ENCODE peak calls at places on chromosome 2, in six cellular contexts. P, B, G, D, R and C are unnamed samples.

GRCh38 chr2:98822301-98823164 is 91.6 kb upstream of the MGAT4A start:
- DNase-seq in P (no peak), R (no peak), B (no peak), D (no peak), G (no peak), C (peak; percentile 76)

GRCh38 chr2:287471-287885 is 413 bp downstream of the ALKAL2 start:
- DNase-seq in G (no peak), B (no peak), R (no peak), P (no peak), D (no peak), C (no peak)

GRCh38 chr2:54724150-54724559 is 693 bp downstream of the EML6 start:
- DNase-seq in B (no peak), D (no peak), R (no peak), G (no peak), P (no peak), C (no peak)

GRCh38 chr2:101698419-101699190 is 1.1 kb downstream of the MAP4K4 start:
- DNase-seq in R (peak; percentile 37), D (no peak), P (no peak), G (no peak), B (no peak), C (no peak)

GRCh38 chr2:109669731-109670130 is 55.6 kb downstream of the SOWAHC start:
- DNase-seq in D (no peak), P (no peak), B (no peak), R (no peak), G (no peak), C (no peak)

GRCh38 chr2:231714639-231715498 is 6.5 kb downstream of the PTMA start:
- DNase-seq in B (peak; percentile 51), G (no peak), P (peak; percentile 47), R (peak; percentile 37), D (no peak), C (peak; percentile 87)

GRCh38 chr2:112153179-112153490 is 14.9 kb downstream of the FBLN7 start:
- DNase-seq in B (no peak), R (no peak), D (no peak), G (peak; percentile 79), P (no peak), C (no peak)

GRCh38 chr2:31353121-31353520 is 61.4 kb downstream of the XDH start:
- DNase-seq in G (no peak), P (no peak), R (no peak), D (no peak), B (no peak), C (no peak)

GRCh38 chr2:30276455-30276911 is 45.1 kb downstream of the LBH start:
- DNase-seq in D (no peak), R (no peak), P (no peak), B (no peak), G (no peak), C (no peak)

GRCh38 chr2:218271865-218272530 is 1.7 kb downstream of the PNKD start:
- DNase-seq in R (no peak), B (no peak), P (no peak), G (no peak), D (no peak), C (no peak)

GRCh38 chr2:125559186-125559585 is 1096.8 kb upstream of the GYPC start:
- DNase-seq in G (no peak), P (no peak), R (no peak), D (no peak), B (no peak), C (no peak)

GRCh38 chr2:191582355-191582754 is 95.6 kb upstream of the NABP1 start:
- DNase-seq in D (peak; percentile 85), P (peak; percentile 77), G (no peak), B (no peak), R (peak; percentile 97), C (no peak)

GRCh38 chr2:226796012-226796839 is 3.4 kb downstream of the IRS1 start:
- DNase-seq in R (no peak), D (no peak), P (no peak), G (no peak), B (no peak), C (no peak)

GRCh38 chr2:118913805-118914645 is 28.0 kb upstream of the MARCO start:
- DNase-seq in R (peak; percentile 77), D (no peak), P (no peak), G (no peak), B (no peak), C (no peak)

GRCh38 chr2:71120195-71120594 is 9.8 kb downstream of the MCEE start:
- DNase-seq in D (no peak), G (no peak), B (no peak), P (no peak), R (no peak), C (no peak)

GRCh38 chr2:203799905-203800304 is 67.7 kb upstream of the CTLA4 start:
- DNase-seq in D (no peak), R (no peak), G (no peak), B (no peak), P (no peak), C (no peak)

GRCh38 chr2:64654063-64654811 is 524 bp upstream of the SERTAD2 start:
- DNase-seq in B (no peak), G (peak; percentile 92), P (peak; percentile 73), D (no peak), R (peak; percentile 46), C (peak; percentile 94)

DNA sequence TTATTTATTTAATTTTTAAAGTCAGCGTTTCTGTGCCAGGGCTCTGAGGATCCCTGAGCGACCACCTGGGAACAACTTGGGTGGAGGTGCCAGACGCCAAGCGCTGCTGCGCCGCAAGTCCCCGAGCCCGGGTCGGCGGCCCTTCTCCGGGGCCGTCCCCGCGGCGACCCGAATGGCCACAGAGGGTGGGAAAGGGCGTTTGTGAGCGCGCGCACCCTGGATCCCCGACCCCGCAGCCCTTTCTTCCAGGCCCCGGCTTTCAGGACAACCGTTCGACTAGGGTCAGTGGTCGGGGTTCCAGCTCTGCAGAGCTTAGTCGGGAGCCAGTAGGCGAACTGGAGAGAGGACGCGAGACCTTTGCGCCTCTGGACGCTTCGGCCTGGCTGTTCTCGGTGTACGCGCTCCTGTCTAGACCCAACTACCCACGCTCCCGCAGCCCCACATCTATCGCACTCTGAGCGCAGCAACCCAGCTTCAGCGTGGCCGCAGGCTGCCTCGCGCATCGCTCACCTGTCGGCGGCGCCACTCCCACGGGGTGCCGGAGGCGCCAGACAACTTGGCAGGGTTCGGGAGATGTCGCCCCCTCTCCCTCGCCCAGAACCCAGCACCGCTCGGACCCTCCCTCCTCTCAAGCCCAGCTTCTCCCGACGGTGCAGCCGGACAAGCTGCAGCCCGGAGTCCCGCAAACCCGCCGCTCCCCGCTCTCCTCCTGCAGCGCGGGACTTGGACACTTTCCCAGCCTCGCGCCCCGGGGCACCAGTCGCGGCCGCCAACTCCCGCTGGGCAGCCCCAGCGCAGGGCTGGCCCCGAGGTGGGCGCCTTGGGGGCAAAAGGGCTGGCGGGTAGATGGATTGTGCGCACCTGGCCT is 785 bp downstream of the LYPD1 start:
- DNase-seq in D (no peak), G (no peak), P (no peak), B (no peak), R (no peak), C (no peak)
- TF ChIP-seq CTCF in D (peak; percentile 55), G (no peak), P (peak; percentile 31), B (no peak), R (no peak), C (no peak)

DNA sequence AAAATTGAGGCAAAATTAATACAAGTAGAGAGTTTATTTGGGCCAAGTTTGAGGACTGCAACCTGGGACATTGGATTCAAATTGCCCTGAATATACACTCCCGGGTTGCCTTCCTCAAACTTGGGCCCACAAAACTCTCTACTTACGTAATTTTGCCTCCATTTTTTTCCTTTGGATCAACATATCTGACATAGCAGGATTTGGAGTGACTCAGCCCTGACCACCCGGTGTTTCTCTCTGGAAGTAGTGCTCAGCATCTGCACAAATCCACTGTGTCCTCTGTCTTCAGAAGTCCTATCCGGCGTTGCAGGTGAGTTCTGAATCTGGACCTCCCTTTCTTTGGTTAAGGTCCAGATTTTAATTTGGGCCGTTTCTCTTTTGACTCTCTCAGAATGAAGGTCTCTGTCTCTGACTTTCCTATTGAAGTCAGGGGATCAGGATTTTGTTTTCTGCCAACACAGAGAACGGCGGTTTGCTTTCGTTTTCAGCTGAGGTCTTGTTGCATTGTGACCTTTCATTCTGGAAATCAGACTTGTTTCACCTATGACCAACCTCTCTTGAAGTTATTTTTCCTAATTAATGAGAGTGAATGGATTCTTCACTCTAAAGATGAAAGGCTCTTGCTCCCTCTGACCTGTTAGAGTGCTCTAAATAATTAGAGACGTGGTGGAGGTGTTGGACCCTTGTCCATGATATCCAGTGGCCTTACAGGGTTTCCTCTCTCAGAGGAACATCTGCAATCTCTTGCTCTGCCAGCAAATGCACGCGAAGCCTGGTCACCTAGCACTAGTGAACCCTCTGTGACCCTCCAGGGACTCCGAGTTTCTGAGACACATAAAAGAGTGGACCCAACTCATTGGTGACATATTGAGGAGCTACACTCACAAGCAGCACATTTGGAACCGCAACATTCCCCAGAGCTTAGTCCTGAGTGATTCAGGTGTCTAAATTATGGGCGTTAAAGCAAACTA is 13.6 kb downstream of the TCF23 start:
- DNase-seq in R (no peak), P (peak; percentile 38), B (peak; percentile 47), D (no peak), G (no peak), C (no peak)
- H3K4me3 ChIP-seq in R (no peak overlapping the region), P (no peak overlapping the region), B (peak overlapping the region; percentile 5), D (no peak overlapping the region), G (no peak overlapping the region), C (no peak overlapping the region)

DNA sequence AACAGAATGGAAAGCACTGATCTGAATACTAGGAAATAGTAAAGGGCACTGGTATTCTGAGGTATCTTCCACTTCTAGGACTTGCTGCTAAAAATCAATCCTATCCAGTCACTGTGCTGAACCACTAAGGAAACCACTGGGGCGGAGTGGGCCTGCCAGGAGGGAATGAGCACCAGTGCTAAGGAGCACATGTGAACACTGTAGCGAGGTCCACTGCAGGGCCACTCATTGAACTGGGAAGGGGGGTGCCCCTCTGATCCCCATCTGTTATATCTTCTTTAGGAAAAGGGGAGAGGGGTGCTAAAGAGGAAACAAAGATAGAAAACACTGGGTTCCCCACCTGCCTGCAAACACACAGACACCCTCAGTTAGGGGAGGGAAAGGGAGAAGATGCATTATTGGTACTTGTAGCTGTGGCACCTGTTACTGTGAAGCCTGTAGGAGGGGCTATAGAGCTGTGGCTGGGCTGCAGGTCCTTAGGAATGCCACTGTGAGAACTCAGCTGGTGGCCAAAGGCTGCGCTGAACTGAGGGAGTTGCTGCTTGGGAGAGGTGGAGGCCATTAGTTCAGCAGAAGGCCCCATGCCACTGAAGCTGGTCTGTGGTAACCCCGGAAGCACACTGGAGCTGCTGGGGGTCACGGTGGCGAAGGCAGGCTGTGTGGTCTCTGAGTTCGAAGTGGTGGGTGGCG is 81.8 kb downstream of the INO80D start:
- DNase-seq in D (no peak), G (no peak), R (no peak), P (no peak), B (peak; percentile 9), C (no peak)
- TF ChIP-seq CTCF in D (peak; percentile 37), G (no peak), R (peak; percentile 50), P (peak; percentile 52), B (peak; percentile 50), C (no peak)

GRCh38 chr2:53567073-53567472 is 200.5 kb upstream of the CHAC2 start:
- DNase-seq in B (no peak), D (no peak), P (no peak), G (no peak), R (no peak), C (no peak)

GRCh38 chr2:53572696-53573095 is 194.9 kb upstream of the CHAC2 start:
- DNase-seq in D (no peak), G (no peak), R (no peak), B (no peak), P (no peak), C (no peak)

GRCh38 chr2:53569957-53570727 is 197.5 kb upstream of the CHAC2 start:
- DNase-seq in P (no peak), B (no peak), G (no peak), D (no peak), R (peak; percentile 49), C (no peak)

DNA sequence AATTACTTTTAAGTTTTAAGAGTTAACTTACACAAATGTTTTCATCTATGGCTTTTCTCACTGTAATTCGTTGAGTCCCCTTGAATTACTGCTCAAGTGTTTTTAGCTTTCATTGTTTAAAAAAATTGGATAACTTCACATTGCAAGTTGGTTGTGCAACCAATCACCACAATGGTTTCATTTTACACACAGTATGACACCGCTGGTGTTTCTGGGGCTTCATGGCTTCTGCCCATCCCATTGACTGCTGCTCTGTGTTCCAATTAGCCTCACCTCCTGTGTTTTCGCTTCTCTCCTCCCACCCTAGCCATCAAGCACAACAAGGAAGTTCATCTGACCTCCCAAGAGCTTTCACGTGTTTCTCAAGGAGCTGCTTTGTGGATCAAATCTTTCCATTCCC is 199.1 kb upstream of the CHAC2 start:
- DNase-seq in P (no peak), B (no peak), R (peak; percentile 5), G (no peak), D (no peak), C (no peak)
- H3K4me3 ChIP-seq in P (no peak overlapping the region), B (no peak overlapping the region), R (no peak overlapping the region), G (no peak overlapping the region), D (no peak overlapping the region), C (no peak overlapping the region)